ENCODE peak calls at places on chromosomes 1 and 21, in seven cellular contexts. F is IMR-90, W is A549, G is K562, P is H1, D is HepG2, R is GM12878. H is an unnamed sample.

GRCh38 chr1:219883400-219884332 is 44.7 kb downstream of the SLC30A10 start:
- DNase-seq in F (no peak), W (no peak), G (peak), P (no peak), D (peak), R (no peak), H (peak)

GRCh38 chr1:2910211-2910610 is 108.7 kb upstream of the TTC34 start:
- DNase-seq in F (no peak), W (no peak), G (no peak), P (no peak), D (no peak), R (no peak), H (no peak)

GRCh38 chr1:202323731-202324130 is 18.0 kb downstream of the UBE2T start:
- DNase-seq in F (no peak), W (no peak), G (no peak), P (no peak), D (no peak), R (no peak), H (no peak)

GRCh38 chr1:8702121-8702520 is 115.3 kb downstream of the RERE start:
- DNase-seq in F (no peak), W (peak), G (no peak), P (no peak), D (peak), R (no peak), H (peak)

GRCh38 chr1:202689082-202689481 is 21.2 kb downstream of the SYT2 start:
- DNase-seq in F (no peak), W (no peak), G (no peak), P (no peak), D (no peak), R (no peak), H (no peak)

GRCh38 chr1:34721241-34721640 is 33.6 kb upstream of the GJB5 start:
- DNase-seq in F (no peak), W (no peak), G (no peak), P (no peak), D (no peak), R (no peak), H (peak)

GRCh38 chr1:6447818-6448748 is 17.9 kb downstream of the TNFRSF25 start:
- DNase-seq in F (no peak), W (no peak), G (peak), P (peak), D (peak), R (no peak), H (no peak)

GRCh38 chr1:168178227-168178637 is 530 bp upstream of the TIPRL start:
- DNase-seq in F (no peak), W (no peak), G (no peak), P (no peak), D (no peak), R (no peak), H (no peak)

GRCh38 chr1:5972198-5972520 is 20.1 kb downstream of the NPHP4 start:
- DNase-seq in F (no peak), W (no peak), G (no peak), P (no peak), D (no peak), R (no peak), H (no peak)

GRCh38 chr1:156942576-156942975 is 22.1 kb downstream of the LRRC71 start:
- DNase-seq in F (no peak), W (no peak), G (no peak), P (no peak), D (no peak), R (no peak), H (no peak)

GRCh38 chr21:29825936-29826335 is 113.9 kb downstream of the GRIK1 start:
- DNase-seq in F (no peak), W (no peak), G (no peak), P (no peak), D (no peak), R (no peak), H (no peak)
- TF ChIP-seq RFX5 in F (no peak), W (no peak), G (no peak), P (no peak), D (no peak), R (no peak), H (no peak)

DNA sequence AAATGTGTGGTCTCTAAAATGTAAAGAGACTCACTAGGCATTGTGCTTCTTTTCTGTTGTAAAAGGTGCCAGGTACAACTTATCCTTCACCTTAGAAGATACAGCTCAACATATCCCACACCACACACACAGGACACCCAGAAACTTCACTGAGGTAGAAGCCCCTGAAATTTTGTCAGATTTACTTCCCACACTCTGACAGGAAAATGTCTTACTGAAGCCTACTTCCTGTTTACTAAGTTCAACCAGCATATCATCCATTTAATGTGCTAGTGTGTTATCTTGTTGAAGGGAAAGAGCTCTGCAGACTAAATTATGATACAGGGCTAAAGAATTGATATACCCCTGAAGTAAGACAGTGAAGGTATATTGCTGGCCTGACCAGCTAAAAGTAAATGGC is 39.9 kb upstream of the INSL5 start:
- DNase-seq in F (no peak), W (no peak), G (no peak), P (no peak), D (no peak), R (no peak), H (no peak)
- TF ChIP-seq RFX5 in F (no peak), W (no peak), G (no peak), P (no peak), D (no peak), R (no peak), H (no peak)

GRCh38 chr1:12756756-12757433 is 10.9 kb downstream of the CFAP107 start:
- DNase-seq in F (no peak), W (no peak), G (no peak), P (no peak), D (no peak), R (no peak), H (no peak)
- TF ChIP-seq RFX5 in F (no peak), W (no peak), G (no peak), P (no peak), D (no peak), R (no peak), H (no peak)

GRCh38 chr1:20727746-20728316 is 4.7 kb downstream of the SH2D5 start:
- DNase-seq in F (no peak), W (no peak), G (peak), P (peak), D (no peak), R (no peak), H (peak)
- TF ChIP-seq RFX5 in F (no peak), W (no peak), G (no peak), P (no peak), D (no peak), R (no peak), H (no peak)

GRCh38 chr1:231590453-231591198 is 36.0 kb upstream of the DISC1 start:
- DNase-seq in F (peak), W (peak), G (no peak), P (peak), D (peak), R (no peak), H (peak)

GRCh38 chr1:231594749-231595148 is 31.8 kb upstream of the DISC1 start:
- DNase-seq in F (no peak), W (no peak), G (no peak), P (no peak), D (no peak), R (no peak), H (no peak)

GRCh38 chr1:231594123-231594522 is 32.5 kb upstream of the DISC1 start:
- DNase-seq in F (no peak), W (no peak), G (no peak), P (no peak), D (no peak), R (no peak), H (no peak)

GRCh38 chr1:231592809-231593208 is 33.8 kb upstream of the DISC1 start:
- DNase-seq in F (no peak), W (no peak), G (no peak), P (no peak), D (no peak), R (no peak), H (no peak)

DNA sequence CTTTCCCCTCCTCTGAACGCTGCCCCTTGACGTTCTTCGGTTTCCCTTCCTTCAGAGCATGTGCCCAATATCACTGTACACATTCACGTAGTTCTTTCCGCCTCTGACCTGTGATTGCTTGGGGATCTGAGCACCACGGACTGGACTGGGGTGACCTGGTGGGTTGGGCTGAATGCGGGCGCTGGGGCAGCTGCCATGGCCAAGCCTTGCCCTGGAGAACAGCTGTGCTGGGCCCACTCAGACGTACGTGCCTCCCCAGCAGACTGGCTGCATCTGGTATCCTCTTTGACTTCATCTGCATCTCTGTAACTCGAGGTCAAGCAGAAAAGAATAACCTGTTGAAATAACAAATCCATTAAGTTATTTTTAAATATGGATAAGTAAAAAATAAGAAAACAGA is 35.1 kb upstream of the DISC1 start:
- DNase-seq in F (no peak), W (no peak), G (no peak), P (no peak), D (no peak), R (no peak), H (no peak)
- TF ChIP-seq RFX5 in F (no peak), W (no peak), G (no peak), P (no peak), D (no peak), R (no peak), H (no peak)

GRCh38 chr1:101938681-101939080 is 58.0 kb downstream of the OLFM3 start:
- DNase-seq in F (no peak), W (no peak), G (no peak), P (no peak), D (no peak), R (no peak), H (no peak)
- TF ChIP-seq RFX5 in F (no peak), W (no peak), G (no peak), P (no peak), D (no peak), R (no peak), H (no peak)

DNA sequence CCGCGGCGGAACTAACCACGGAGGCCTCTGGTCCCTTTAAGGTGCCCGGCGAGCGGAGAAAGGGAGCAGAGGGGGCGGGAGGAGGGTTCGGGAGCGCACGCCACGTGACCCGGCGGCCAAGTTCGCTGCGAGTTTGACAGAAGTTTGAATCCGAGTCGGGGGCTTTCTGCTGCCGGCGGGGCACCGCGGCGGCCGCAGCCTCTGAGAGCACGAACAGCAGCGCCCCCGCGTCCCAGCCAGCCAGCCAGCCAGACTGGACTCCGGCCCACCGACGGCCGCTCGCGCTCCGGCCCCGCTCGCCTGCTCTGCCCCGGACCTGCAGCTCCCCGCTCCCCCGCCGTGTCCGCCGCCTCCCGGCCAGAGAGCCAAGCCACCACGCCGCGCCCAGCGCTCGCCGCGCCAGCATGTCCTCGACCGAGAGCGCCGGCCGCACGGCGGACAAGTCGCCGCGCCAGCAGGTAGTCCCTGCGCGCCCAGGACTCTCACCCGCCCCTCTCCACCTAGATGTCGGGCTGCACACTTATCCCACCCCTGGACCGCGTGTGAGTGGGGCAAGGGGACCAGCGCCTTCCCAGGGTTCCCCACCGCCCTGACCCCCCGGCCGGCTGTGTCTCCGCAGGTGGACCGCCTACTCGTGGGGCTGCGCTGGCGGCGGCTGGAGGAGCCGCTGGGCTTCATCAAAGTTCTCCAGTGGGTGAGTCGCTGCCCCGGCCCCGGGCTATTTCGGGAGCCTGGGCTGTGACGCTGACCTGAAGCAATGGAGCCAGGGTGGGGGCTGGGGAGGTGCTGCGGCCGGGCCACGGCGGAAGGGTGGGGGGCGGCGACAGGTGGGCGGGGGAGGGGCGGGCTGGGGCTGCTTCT is at the start of gene SYPL2:
- DNase-seq in F (peak), W (peak), G (peak), P (peak), D (no peak), R (no peak), H (peak)
- TF ChIP-seq RFX5 in F (no peak), W (no peak), G (no peak), P (no peak), D (no peak), R (no peak), H (no peak)

H was measured in SK-N-SH.